ENCODE peak calls at places on chromosomes 11 and 22, in eight cellular contexts. T is spleen, R is GM23338, S is HepG2, E is upper lobe of left lung, M is breast epithelium, J is suprapubic skin, Y is HCT116. W is an unnamed sample.
A peak's percentile ranks its signal among the peaks of the same experiment; 100 is the strongest.

GRCh38 chr11:121543981-121544380 is 91.2 kb upstream of the SORL1-AS1 start:
- DNase-seq in S (no peak), M (no peak), R (no peak), Y (no peak), E (no peak), J (no peak), T (no peak), W (no peak)

GRCh38 chr22:36871669-36872081 is 10.9 kb downstream of the NCF4 start:
- DNase-seq in M (no peak), S (no peak), J (no peak), Y (peak; percentile 46), R (peak; percentile 30), E (peak; percentile 63), T (no peak), W (no peak)

GRCh38 chr11:70575396-70576060 is 177.2 kb downstream of the CTTN start:
- DNase-seq in M (no peak), J (peak; percentile 32), T (peak; percentile 51), Y (no peak), R (no peak), E (no peak), S (peak; percentile 36), W (no peak)

GRCh38 chr11:10476927-10477689 is 22.0 kb downstream of the AMPD3 start:
- DNase-seq in R (no peak), T (no peak), J (peak; percentile 61), S (no peak), M (no peak), Y (no peak), E (no peak), W (no peak)

GRCh38 chr22:37781434-37782059 is 26.2 kb upstream of the GCAT start:
- DNase-seq in M (peak; percentile 55), T (no peak), Y (no peak), E (no peak), J (no peak), S (peak; percentile 42), R (peak; percentile 66), W (no peak)

GRCh38 chr22:29427176-29427760 is 11.1 kb upstream of the RFPL1 start:
- DNase-seq in R (no peak), Y (no peak), J (no peak), S (no peak), T (no peak), M (no peak), E (no peak), W (no peak)

GRCh38 chr11:120305286-120305685 is 19.8 kb upstream of the TLCD5 start:
- DNase-seq in J (no peak), Y (no peak), M (no peak), E (no peak), S (no peak), T (no peak), R (no peak), W (no peak)

GRCh38 chr11:76251223-76251575 is 44.9 kb upstream of the WNT11 start:
- DNase-seq in Y (no peak), J (no peak), R (no peak), M (no peak), S (no peak), E (no peak), T (no peak), W (no peak)

GRCh38 chr11:69934861-69935494 is 115.8 kb upstream of the FGF3 start:
- DNase-seq in E (no peak), Y (peak; percentile 82), M (no peak), T (peak; percentile 60), S (no peak), R (peak; percentile 53), J (peak; percentile 51), W (no peak)

GRCh38 chr11:9153651-9154050 is 62.3 kb upstream of the SCUBE2 start:
- DNase-seq in T (no peak), E (no peak), M (no peak), S (no peak), R (no peak), Y (no peak), J (no peak), W (no peak)

GRCh38 chr22:36430863-36431262 is 43.1 kb upstream of the MYH9 start:
- DNase-seq in R (no peak), Y (no peak), M (no peak), S (peak; percentile 52), T (no peak), E (no peak), J (no peak), W (no peak)

GRCh38 chr11:105852427-105852826 is 169.6 kb downstream of the MSANTD4 start:
- DNase-seq in R (no peak), S (no peak), E (no peak), M (no peak), J (no peak), Y (no peak), T (no peak), W (no peak)

GRCh38 chr11:116842909-116843308 is 5.5 kb upstream of the APOA1 start:
- DNase-seq in R (no peak), J (no peak), S (no peak), T (peak; percentile 29), M (no peak), Y (no peak), E (no peak), W (no peak)

GRCh38 chr11:59186130-59186594 is 14.2 kb downstream of the DTX4 start:
- DNase-seq in S (peak; percentile 50), E (no peak), R (peak; percentile 72), Y (peak; percentile 57), M (no peak), J (no peak), T (no peak), W (peak; percentile 61)

GRCh38 chr11:47786373-47786772 is 19.2 kb upstream of the FNBP4 start:
- DNase-seq in S (no peak), J (no peak), T (no peak), R (no peak), Y (no peak), E (no peak), M (no peak), W (no peak)

GRCh38 chr22:45304971-45305370 is 4.8 kb upstream of the FAM118A start:
- DNase-seq in E (no peak), T (no peak), M (no peak), S (no peak), Y (no peak), J (no peak), R (no peak), W (no peak)

GRCh38 chr11:73597956-73598718 is at the start of gene FAM168A:
- DNase-seq in R (peak; percentile 99), T (peak; percentile 99), E (peak; percentile 99), S (peak; percentile 97), J (peak; percentile 96), Y (peak; percentile 91), M (peak; percentile 93), W (peak; percentile 90)
- TF ChIP-seq POLR2AphosphoS5 in R (peak; percentile 66), T (peak; percentile 95), E (peak; percentile 61), S (peak; percentile 94), J (no peak), Y (peak; percentile 79), M (peak; percentile 84), W (peak; percentile 69)

DNA sequence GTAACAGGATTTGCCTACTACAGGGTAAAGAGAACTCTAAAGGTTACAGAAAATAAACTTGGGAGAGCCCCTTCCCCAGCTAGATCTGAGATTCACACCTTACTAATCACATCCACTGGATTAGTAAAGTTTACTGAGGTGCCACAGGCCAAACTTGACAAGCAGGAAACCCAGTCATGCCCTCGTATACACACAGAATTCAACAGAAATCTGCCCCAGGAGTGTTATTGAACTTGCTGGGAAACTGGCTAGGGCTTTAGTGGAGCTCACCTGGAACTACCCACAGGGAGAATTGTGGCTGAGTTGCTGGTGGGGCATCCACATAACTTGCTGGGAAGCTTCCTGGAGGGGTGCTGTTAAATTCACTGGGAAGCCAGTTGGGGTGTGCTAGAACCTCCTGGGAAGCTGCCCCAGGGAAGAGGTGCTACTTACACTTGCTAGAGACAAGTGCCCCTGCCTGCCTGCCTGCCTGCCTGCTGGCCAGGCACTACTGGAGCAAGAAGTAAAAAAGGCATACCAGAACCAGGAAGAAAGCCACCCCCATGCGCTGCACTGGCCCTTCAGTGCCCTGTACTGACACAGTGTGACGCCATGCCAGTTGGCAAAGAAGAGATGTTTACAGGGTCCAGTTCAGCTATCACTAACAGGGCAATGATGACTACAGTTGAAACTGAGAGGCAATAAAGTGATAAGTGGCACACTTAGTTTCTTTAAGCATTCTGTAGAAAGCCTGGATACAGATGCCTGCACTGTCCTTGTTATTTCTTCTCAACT is 106.5 kb downstream of the ALX4 start:
- DNase-seq in M (no peak), R (no peak), E (no peak), S (no peak), J (no peak), Y (no peak), T (no peak), W (no peak)
- TF ChIP-seq POLR2AphosphoS5 in M (no peak), R (no peak), E (no peak), S (no peak), J (no peak), Y (no peak), T (no peak), W (no peak)

GRCh38 chr11:65915821-65916251 is 3.0 kb downstream of the C11orf68 start:
- DNase-seq in S (peak; percentile 74), M (peak; percentile 79), R (peak; percentile 44), Y (peak; percentile 89), E (peak; percentile 82), J (peak; percentile 93), T (peak; percentile 84), W (no peak)

GRCh38 chr11:65916391-65916790 is 2.5 kb downstream of the C11orf68 start:
- DNase-seq in E (no peak), T (no peak), Y (no peak), R (no peak), M (no peak), J (no peak), S (no peak), W (no peak)

GRCh38 chr11:65917434-65918210 is 1.2 kb downstream of the C11orf68 start:
- DNase-seq in R (no peak), S (no peak), T (peak; percentile 85), M (no peak), Y (no peak), E (peak; percentile 84), J (no peak), W (no peak)

GRCh38 chr11:65917077-65917433 is 1.8 kb downstream of the C11orf68 start:
- DNase-seq in T (no peak), J (no peak), M (no peak), E (no peak), Y (no peak), S (no peak), R (no peak), W (no peak)

GRCh38 chr11:65915101-65915820 is 3.6 kb downstream of the C11orf68 start:
- DNase-seq in R (no peak), Y (no peak), M (no peak), T (no peak), J (no peak), E (no peak), S (no peak), W (no peak)
- TF ChIP-seq POLR2AphosphoS5 in R (no peak), Y (no peak), M (no peak), T (no peak), J (no peak), E (no peak), S (no peak), W (no peak)

GRCh38 chr11:46492540-46492939 is 101.0 kb upstream of the CHRM4 start:
- DNase-seq in T (no peak), J (no peak), R (no peak), Y (no peak), S (no peak), E (no peak), M (no peak), W (no peak)
- TF ChIP-seq POLR2AphosphoS5 in T (no peak), J (no peak), R (no peak), Y (no peak), S (no peak), E (no peak), M (no peak), W (no peak)

GRCh38 chr11:93842461-93842860 is 8.0 kb downstream of the VSTM5 start:
- DNase-seq in E (no peak), T (no peak), S (no peak), J (no peak), R (no peak), M (no peak), Y (peak; percentile 67), W (no peak)
- TF ChIP-seq POLR2AphosphoS5 in E (no peak), T (no peak), S (no peak), J (no peak), R (no peak), M (no peak), Y (peak; percentile 44), W (no peak)

W was measured in GM12892.